ENCODE peak calls at places on chromosomes 1 and 21, in five cellular contexts. One of them, this sample, is unnamed.

GRCh38 chr1:15328785-15329480 is 80.8 kb upstream of the EFHD2 start:
- DNase-seq in HEK293T: no peak
- DNase-seq in NCI-H1417: no peak
- DNase-seq in activated CD8-positive, alpha-beta memory T cell treated with anti-CD3 and anti-CD28 coated beads for 4 hours: no peak
- DNase-seq in activated naive CD4-positive, alpha-beta T cell: no peak
- DNase-seq in this sample: no peak

GRCh38 chr1:234143681-234144080 is 229.6 kb upstream of the COA6 start:
- DNase-seq in HEK293T: no peak
- DNase-seq in activated naive CD4-positive, alpha-beta T cell: no peak
- DNase-seq in activated CD8-positive, alpha-beta memory T cell treated with anti-CD3 and anti-CD28 coated beads for 4 hours: no peak
- DNase-seq in NCI-H1417: no peak
- DNase-seq in this sample: no peak

GRCh38 chr21:43207043-43207315 is 38.2 kb downstream of the CRYAA start:
- DNase-seq in HEK293T: no peak
- DNase-seq in activated CD8-positive, alpha-beta memory T cell treated with anti-CD3 and anti-CD28 coated beads for 4 hours: no peak
- DNase-seq in NCI-H1417: no peak
- DNase-seq in activated naive CD4-positive, alpha-beta T cell: no peak
- DNase-seq in this sample: no peak

GRCh38 chr21:35850029-35850428 is 210.3 kb downstream of the SETD4 start:
- DNase-seq in HEK293T: no peak
- DNase-seq in activated naive CD4-positive, alpha-beta T cell: no peak
- DNase-seq in activated CD8-positive, alpha-beta memory T cell treated with anti-CD3 and anti-CD28 coated beads for 4 hours: no peak
- DNase-seq in NCI-H1417: no peak
- DNase-seq in this sample: no peak

GRCh38 chr1:155970531-155971167 is 7.7 kb downstream of the ARHGEF2 start:
- DNase-seq in activated naive CD4-positive, alpha-beta T cell: no peak
- DNase-seq in NCI-H1417: no peak
- DNase-seq in HEK293T: no peak
- DNase-seq in activated CD8-positive, alpha-beta memory T cell treated with anti-CD3 and anti-CD28 coated beads for 4 hours: no peak
- DNase-seq in this sample: no peak

GRCh38 chr1:66495490-66495889 is 38.5 kb upstream of the SGIP1 start:
- DNase-seq in activated naive CD4-positive, alpha-beta T cell: no peak
- DNase-seq in HEK293T: no peak
- DNase-seq in NCI-H1417: no peak
- DNase-seq in activated CD8-positive, alpha-beta memory T cell treated with anti-CD3 and anti-CD28 coated beads for 4 hours: no peak
- DNase-seq in this sample: no peak

GRCh38 chr1:154453577-154454352 is 48.3 kb upstream of the TDRD10 start:
- DNase-seq in activated naive CD4-positive, alpha-beta T cell: no peak
- DNase-seq in HEK293T: no peak
- DNase-seq in NCI-H1417: no peak
- DNase-seq in activated CD8-positive, alpha-beta memory T cell treated with anti-CD3 and anti-CD28 coated beads for 4 hours: no peak
- DNase-seq in this sample: no peak

GRCh38 chr1:4083171-4084052 is 183.3 kb upstream of the C1orf174 start:
- DNase-seq in NCI-H1417: peak
- DNase-seq in activated naive CD4-positive, alpha-beta T cell: no peak
- DNase-seq in HEK293T: no peak
- DNase-seq in activated CD8-positive, alpha-beta memory T cell treated with anti-CD3 and anti-CD28 coated beads for 4 hours: no peak
- DNase-seq in this sample: no peak

GRCh38 chr21:44849616-44850130 is 23.8 kb downstream of the PTTG1IP start:
- DNase-seq in activated naive CD4-positive, alpha-beta T cell: no peak
- DNase-seq in activated CD8-positive, alpha-beta memory T cell treated with anti-CD3 and anti-CD28 coated beads for 4 hours: no peak
- DNase-seq in NCI-H1417: no peak
- DNase-seq in HEK293T: no peak
- DNase-seq in this sample: no peak

GRCh38 chr1:45983964-45984363 is 148.5 kb downstream of the PIK3R3 start:
- DNase-seq in HEK293T: no peak
- DNase-seq in NCI-H1417: no peak
- DNase-seq in activated naive CD4-positive, alpha-beta T cell: no peak
- DNase-seq in activated CD8-positive, alpha-beta memory T cell treated with anti-CD3 and anti-CD28 coated beads for 4 hours: no peak
- DNase-seq in this sample: no peak

GRCh38 chr1:246018146-246018545 is 488.9 kb downstream of the SMYD3 start:
- DNase-seq in activated naive CD4-positive, alpha-beta T cell: no peak
- DNase-seq in activated CD8-positive, alpha-beta memory T cell treated with anti-CD3 and anti-CD28 coated beads for 4 hours: no peak
- DNase-seq in NCI-H1417: no peak
- DNase-seq in HEK293T: no peak
- DNase-seq in this sample: no peak

This sample was measured in NCI-H146.